ENCODE peak calls at places on chromosomes 16 and 17, in seven cellular contexts. One of them, this sample, is unnamed.
A peak's percentile ranks its signal among the peaks of the same experiment; 100 is the strongest.

GRCh38 chr17:27322690-27323508 is 29.0 kb downstream of the WSB1 start:
- DNase-seq in GM23338: no peak
- DNase-seq in CD8-positive, alpha-beta T cell: no peak
- DNase-seq in kidney epithelial cell: no peak
- DNase-seq in keratinocyte: no peak
- DNase-seq in tibial artery: no peak
- DNase-seq in heart left ventricle: no peak
- DNase-seq in this sample: no peak

GRCh38 chr16:89764711-89765201 is 43.4 kb downstream of the ZNF276 start:
- DNase-seq in keratinocyte: no peak
- DNase-seq in heart left ventricle: peak; percentile 27
- DNase-seq in tibial artery: peak; percentile 55
- DNase-seq in GM23338: no peak
- DNase-seq in CD8-positive, alpha-beta T cell: peak; percentile 41
- DNase-seq in kidney epithelial cell: no peak
- DNase-seq in this sample: peak; percentile 36

GRCh38 chr16:8299635-8300034 is 290.7 kb downstream of the TMEM114 start:
- DNase-seq in kidney epithelial cell: no peak
- DNase-seq in GM23338: no peak
- DNase-seq in keratinocyte: no peak
- DNase-seq in heart left ventricle: no peak
- DNase-seq in tibial artery: no peak
- DNase-seq in CD8-positive, alpha-beta T cell: no peak
- DNase-seq in this sample: no peak

GRCh38 chr16:3171181-3171854 is 16.7 kb upstream of the OR1F1 start:
- DNase-seq in keratinocyte: no peak
- DNase-seq in GM23338: no peak
- DNase-seq in tibial artery: no peak
- DNase-seq in heart left ventricle: no peak
- DNase-seq in CD8-positive, alpha-beta T cell: no peak
- DNase-seq in kidney epithelial cell: no peak
- DNase-seq in this sample: no peak

GRCh38 chr16:75219838-75220237 is 1.1 kb downstream of the CTRB1 start:
- DNase-seq in GM23338: no peak
- DNase-seq in heart left ventricle: no peak
- DNase-seq in tibial artery: no peak
- DNase-seq in keratinocyte: no peak
- DNase-seq in CD8-positive, alpha-beta T cell: no peak
- DNase-seq in kidney epithelial cell: no peak
- DNase-seq in this sample: no peak

GRCh38 chr17:50689956-50690886 is 17.5 kb downstream of the ANKRD40 start:
- DNase-seq in tibial artery: no peak
- DNase-seq in CD8-positive, alpha-beta T cell: no peak
- DNase-seq in keratinocyte: no peak
- DNase-seq in GM23338: peak; percentile 49
- DNase-seq in kidney epithelial cell: no peak
- DNase-seq in heart left ventricle: no peak
- DNase-seq in this sample: no peak

GRCh38 chr16:24741862-24742261 is 12.4 kb downstream of the TNRC6A start:
- DNase-seq in GM23338: no peak
- DNase-seq in kidney epithelial cell: no peak
- DNase-seq in keratinocyte: no peak
- DNase-seq in CD8-positive, alpha-beta T cell: no peak
- DNase-seq in heart left ventricle: no peak
- DNase-seq in tibial artery: no peak
- DNase-seq in this sample: no peak

GRCh38 chr16:62620259-62620658 is 584.0 kb upstream of the CDH8 start:
- DNase-seq in GM23338: no peak
- DNase-seq in CD8-positive, alpha-beta T cell: no peak
- DNase-seq in kidney epithelial cell: no peak
- DNase-seq in heart left ventricle: no peak
- DNase-seq in keratinocyte: no peak
- DNase-seq in tibial artery: no peak
- DNase-seq in this sample: no peak

GRCh38 chr16:2598133-2598641 is 60.4 kb downstream of the PDPK1 start:
- DNase-seq in keratinocyte: no peak
- DNase-seq in GM23338: no peak
- DNase-seq in CD8-positive, alpha-beta T cell: no peak
- DNase-seq in heart left ventricle: no peak
- DNase-seq in tibial artery: no peak
- DNase-seq in kidney epithelial cell: no peak
- DNase-seq in this sample: no peak

GRCh38 chr16:14307623-14308356 is 236.7 kb downstream of the MRTFB start:
- DNase-seq in keratinocyte: no peak
- DNase-seq in tibial artery: peak; percentile 58
- DNase-seq in CD8-positive, alpha-beta T cell: no peak
- DNase-seq in kidney epithelial cell: no peak
- DNase-seq in heart left ventricle: peak; percentile 22
- DNase-seq in GM23338: peak; percentile 21
- DNase-seq in this sample: peak; percentile 78

GRCh38 chr17:35297666-35298065 is 54.8 kb downstream of the SLFN5 start:
- DNase-seq in tibial artery: no peak
- DNase-seq in keratinocyte: no peak
- DNase-seq in heart left ventricle: no peak
- DNase-seq in CD8-positive, alpha-beta T cell: no peak
- DNase-seq in kidney epithelial cell: no peak
- DNase-seq in GM23338: no peak
- DNase-seq in this sample: no peak

GRCh38 chr16:80375513-80375912 is 165.3 kb upstream of the DYNLRB2 start:
- DNase-seq in kidney epithelial cell: no peak
- DNase-seq in heart left ventricle: no peak
- DNase-seq in keratinocyte: no peak
- DNase-seq in CD8-positive, alpha-beta T cell: no peak
- DNase-seq in tibial artery: no peak
- DNase-seq in GM23338: no peak
- DNase-seq in this sample: no peak

GRCh38 chr17:67610061-67610460 is 107.7 kb upstream of the NOL11 start:
- DNase-seq in heart left ventricle: no peak
- DNase-seq in keratinocyte: no peak
- DNase-seq in kidney epithelial cell: no peak
- DNase-seq in GM23338: peak; percentile 30
- DNase-seq in CD8-positive, alpha-beta T cell: no peak
- DNase-seq in tibial artery: no peak
- DNase-seq in this sample: no peak

GRCh38 chr16:85194528-85195270 is 82.4 kb upstream of the CIBAR2 start:
- DNase-seq in CD8-positive, alpha-beta T cell: no peak
- DNase-seq in GM23338: no peak
- DNase-seq in keratinocyte: no peak
- DNase-seq in tibial artery: no peak
- DNase-seq in heart left ventricle: no peak
- DNase-seq in kidney epithelial cell: no peak
- DNase-seq in this sample: no peak

GRCh38 chr17:6487243-6488007 is 43.2 kb downstream of the PIMREG start:
- DNase-seq in keratinocyte: no peak
- DNase-seq in heart left ventricle: no peak
- DNase-seq in GM23338: no peak
- DNase-seq in tibial artery: peak; percentile 36
- DNase-seq in kidney epithelial cell: no peak
- DNase-seq in CD8-positive, alpha-beta T cell: no peak
- DNase-seq in this sample: no peak

GRCh38 chr17:38898291-38898679 is 27.1 kb upstream of the LASP1NB start:
- DNase-seq in CD8-positive, alpha-beta T cell: no peak
- DNase-seq in GM23338: no peak
- DNase-seq in tibial artery: no peak
- DNase-seq in keratinocyte: no peak
- DNase-seq in heart left ventricle: no peak
- DNase-seq in kidney epithelial cell: no peak
- DNase-seq in this sample: no peak

GRCh38 chr17:38897176-38897575 is 27.3 kb downstream of the LASP1 start:
- DNase-seq in GM23338: no peak
- DNase-seq in kidney epithelial cell: no peak
- DNase-seq in heart left ventricle: peak; percentile 87
- DNase-seq in keratinocyte: no peak
- DNase-seq in tibial artery: peak; percentile 59
- DNase-seq in CD8-positive, alpha-beta T cell: no peak
- DNase-seq in this sample: no peak

GRCh38 chr17:38897671-38898290 is 27.6 kb upstream of the LASP1NB start:
- DNase-seq in tibial artery: no peak
- DNase-seq in heart left ventricle: no peak
- DNase-seq in keratinocyte: no peak
- DNase-seq in CD8-positive, alpha-beta T cell: no peak
- DNase-seq in GM23338: no peak
- DNase-seq in kidney epithelial cell: no peak
- DNase-seq in this sample: no peak

GRCh38 chr17:38894276-38894675 is 24.4 kb downstream of the LASP1 start:
- DNase-seq in GM23338: no peak
- DNase-seq in CD8-positive, alpha-beta T cell: no peak
- DNase-seq in tibial artery: no peak
- DNase-seq in kidney epithelial cell: no peak
- DNase-seq in keratinocyte: no peak
- DNase-seq in heart left ventricle: no peak
- DNase-seq in this sample: no peak

DNA sequence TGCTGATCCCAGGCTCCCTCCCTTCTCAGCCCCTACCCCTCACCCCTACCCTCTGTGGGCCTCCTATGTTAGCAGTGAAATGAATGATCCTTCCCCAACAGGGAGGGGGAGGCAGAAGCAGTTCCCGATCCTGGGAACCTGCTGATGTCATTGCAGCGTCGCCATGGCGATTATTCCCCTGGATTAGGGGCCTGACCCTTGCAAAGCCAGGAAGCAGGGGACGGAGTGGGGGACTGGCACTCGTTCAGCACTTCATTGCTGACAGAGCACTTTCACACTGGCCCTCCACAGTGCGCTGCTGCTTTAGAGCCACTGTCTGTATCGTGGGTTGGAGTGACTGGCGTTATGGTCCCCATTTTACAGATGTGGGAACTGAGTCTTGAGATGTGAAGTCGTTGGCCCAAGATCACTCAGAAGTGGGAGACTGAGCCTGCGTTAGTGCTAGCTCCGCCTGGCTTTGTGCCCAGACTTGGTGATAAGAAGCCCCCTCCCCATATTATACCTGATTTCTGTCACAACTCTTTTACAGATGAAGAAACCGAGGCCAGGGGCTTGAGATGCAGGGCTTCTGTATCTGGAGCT is 26.6 kb downstream of the LASP1 start:
- DNase-seq in tibial artery: no peak
- DNase-seq in keratinocyte: no peak
- DNase-seq in GM23338: peak; percentile 63
- DNase-seq in CD8-positive, alpha-beta T cell: no peak
- DNase-seq in heart left ventricle: no peak
- DNase-seq in kidney epithelial cell: no peak
- DNase-seq in this sample: no peak
- H3K36me3 ChIP-seq in tibial artery: peaks cover 79% of the 10 kb centered on the region
- H3K36me3 ChIP-seq in keratinocyte: peaks cover 51% of the 10 kb centered on the region
- H3K36me3 ChIP-seq in GM23338: no peaks in the 10 kb centered on the region
- H3K36me3 ChIP-seq in CD8-positive, alpha-beta T cell: peaks cover 24% of the 10 kb centered on the region
- H3K36me3 ChIP-seq in heart left ventricle: no peaks in the 10 kb centered on the region
- H3K36me3 ChIP-seq in kidney epithelial cell: peaks cover 2% of the 10 kb centered on the region
- H3K36me3 ChIP-seq in this sample: peaks cover 32% of the 10 kb centered on the region

GRCh38 chr17:338442-339192 is 14.0 kb downstream of the RPH3AL start:
- DNase-seq in CD8-positive, alpha-beta T cell: no peak
- DNase-seq in kidney epithelial cell: no peak
- DNase-seq in heart left ventricle: no peak
- DNase-seq in GM23338: no peak
- DNase-seq in tibial artery: peak; percentile 16
- DNase-seq in keratinocyte: no peak
- DNase-seq in this sample: peak; percentile 96
- H3K4me3 ChIP-seq in CD8-positive, alpha-beta T cell: no peak overlapping the region
- H3K4me3 ChIP-seq in kidney epithelial cell: no peak overlapping the region
- H3K4me3 ChIP-seq in heart left ventricle: no peak overlapping the region
- H3K4me3 ChIP-seq in GM23338: no peak overlapping the region
- H3K4me3 ChIP-seq in tibial artery: no peak overlapping the region
- H3K4me3 ChIP-seq in keratinocyte: no peak overlapping the region
- H3K4me3 ChIP-seq in this sample: peak overlapping the region; percentile 40

GRCh38 chr17:62967111-62967449 is 1.0 kb downstream of the TANC2 start:
- DNase-seq in tibial artery: no peak
- DNase-seq in GM23338: no peak
- DNase-seq in heart left ventricle: no peak
- DNase-seq in kidney epithelial cell: no peak
- DNase-seq in keratinocyte: no peak
- DNase-seq in CD8-positive, alpha-beta T cell: no peak
- DNase-seq in this sample: no peak

GRCh38 chr17:62964506-62964905 is 1.5 kb upstream of the TANC2 start:
- DNase-seq in keratinocyte: no peak
- DNase-seq in kidney epithelial cell: no peak
- DNase-seq in heart left ventricle: no peak
- DNase-seq in tibial artery: no peak
- DNase-seq in CD8-positive, alpha-beta T cell: no peak
- DNase-seq in GM23338: no peak
- DNase-seq in this sample: no peak

GRCh38 chr17:62966426-62967110 is 533 bp downstream of the TANC2 start:
- DNase-seq in GM23338: peak; percentile 30
- DNase-seq in keratinocyte: no peak
- DNase-seq in kidney epithelial cell: no peak
- DNase-seq in CD8-positive, alpha-beta T cell: peak; percentile 5
- DNase-seq in tibial artery: peak; percentile 31
- DNase-seq in heart left ventricle: no peak
- DNase-seq in this sample: peak; percentile 38

GRCh38 chr17:62965649-62966425 is at the start of gene TANC2:
- DNase-seq in tibial artery: peak; percentile 81
- DNase-seq in GM23338: peak; percentile 88
- DNase-seq in CD8-positive, alpha-beta T cell: peak; percentile 78
- DNase-seq in keratinocyte: no peak
- DNase-seq in kidney epithelial cell: peak; percentile 51
- DNase-seq in heart left ventricle: peak; percentile 79
- DNase-seq in this sample: peak; percentile 82

GRCh38 chr17:62965149-62965648 is 836 bp upstream of the TANC2 start:
- DNase-seq in kidney epithelial cell: no peak
- DNase-seq in keratinocyte: no peak
- DNase-seq in tibial artery: no peak
- DNase-seq in GM23338: peak; percentile 18
- DNase-seq in CD8-positive, alpha-beta T cell: no peak
- DNase-seq in heart left ventricle: no peak
- DNase-seq in this sample: no peak
- TF ChIP-seq CTCF in kidney epithelial cell: no peak
- TF ChIP-seq CTCF in keratinocyte: no peak
- TF ChIP-seq CTCF in tibial artery: no peak
- TF ChIP-seq CTCF in GM23338: no peak
- TF ChIP-seq CTCF in CD8-positive, alpha-beta T cell: no peak
- TF ChIP-seq CTCF in heart left ventricle: no peak
- TF ChIP-seq CTCF in this sample: no peak

GRCh38 chr16:4385789-4386451 is 14.3 kb downstream of the VASN start:
- DNase-seq in GM23338: no peak
- DNase-seq in heart left ventricle: no peak
- DNase-seq in kidney epithelial cell: no peak
- DNase-seq in tibial artery: no peak
- DNase-seq in keratinocyte: no peak
- DNase-seq in CD8-positive, alpha-beta T cell: no peak
- DNase-seq in this sample: no peak

GRCh38 chr16:4387769-4388168 is 16.1 kb downstream of the VASN start:
- DNase-seq in CD8-positive, alpha-beta T cell: no peak
- DNase-seq in keratinocyte: no peak
- DNase-seq in tibial artery: no peak
- DNase-seq in GM23338: no peak
- DNase-seq in kidney epithelial cell: no peak
- DNase-seq in heart left ventricle: peak; percentile 7
- DNase-seq in this sample: no peak

GRCh38 chr16:4386452-4386813 is 14.8 kb downstream of the VASN start:
- DNase-seq in tibial artery: no peak
- DNase-seq in GM23338: no peak
- DNase-seq in CD8-positive, alpha-beta T cell: no peak
- DNase-seq in keratinocyte: no peak
- DNase-seq in kidney epithelial cell: no peak
- DNase-seq in heart left ventricle: no peak
- DNase-seq in this sample: no peak

GRCh38 chr16:4388275-4389021 is 16.8 kb downstream of the VASN start:
- DNase-seq in kidney epithelial cell: no peak
- DNase-seq in GM23338: peak; percentile 45
- DNase-seq in CD8-positive, alpha-beta T cell: no peak
- DNase-seq in keratinocyte: no peak
- DNase-seq in tibial artery: no peak
- DNase-seq in heart left ventricle: peak; percentile 69
- DNase-seq in this sample: no peak

GRCh38 chr16:4386951-4387565 is 15.4 kb downstream of the VASN start:
- DNase-seq in heart left ventricle: no peak
- DNase-seq in GM23338: no peak
- DNase-seq in keratinocyte: no peak
- DNase-seq in CD8-positive, alpha-beta T cell: no peak
- DNase-seq in tibial artery: no peak
- DNase-seq in kidney epithelial cell: no peak
- DNase-seq in this sample: no peak
- H3K36me3 ChIP-seq in heart left ventricle: no peaks in the 10 kb centered on the region
- H3K36me3 ChIP-seq in GM23338: no peaks in the 10 kb centered on the region
- H3K36me3 ChIP-seq in keratinocyte: peaks cover 3% of the 10 kb centered on the region
- H3K36me3 ChIP-seq in CD8-positive, alpha-beta T cell: peaks cover 54% of the 10 kb centered on the region
- H3K36me3 ChIP-seq in tibial artery: peaks cover 26% of the 10 kb centered on the region
- H3K36me3 ChIP-seq in kidney epithelial cell: peaks cover 3% of the 10 kb centered on the region
- H3K36me3 ChIP-seq in this sample: peaks cover 19% of the 10 kb centered on the region

This sample was measured in pancreas.